ENCODE peak calls at places on chromosomes 6 and 20, in nine cellular contexts. One of them, this sample, is unnamed.

GRCh38 chr6:33765368-33765767 is 18.7 kb upstream of the IP6K3 start:
- DNase-seq in nucleus accumbens: no peak
- DNase-seq in fibroblast of villous mesenchyme: no peak
- DNase-seq in esophagus muscularis mucosa: no peak
- DNase-seq in activated T-cell treated with anti-CD3 and anti-CD28 coated beads for 48 hours: no peak
- DNase-seq in T1000: no peak
- DNase-seq in SK-MEL-5: no peak
- DNase-seq in left colon: no peak
- DNase-seq in RCC 7860: no peak
- DNase-seq in this sample: no peak

GRCh38 chr6:37988696-37989095 is 169.2 kb downstream of the ZFAND3 start:
- DNase-seq in activated T-cell treated with anti-CD3 and anti-CD28 coated beads for 48 hours: no peak
- DNase-seq in T1000: no peak
- DNase-seq in RCC 7860: no peak
- DNase-seq in nucleus accumbens: no peak
- DNase-seq in SK-MEL-5: no peak
- DNase-seq in esophagus muscularis mucosa: no peak
- DNase-seq in fibroblast of villous mesenchyme: no peak
- DNase-seq in left colon: no peak
- DNase-seq in this sample: no peak

GRCh38 chr6:112289039-112289566 is 34.7 kb upstream of the LAMA4 start:
- DNase-seq in nucleus accumbens: no peak
- DNase-seq in activated T-cell treated with anti-CD3 and anti-CD28 coated beads for 48 hours: no peak
- DNase-seq in esophagus muscularis mucosa: no peak
- DNase-seq in T1000: no peak
- DNase-seq in SK-MEL-5: no peak
- DNase-seq in RCC 7860: no peak
- DNase-seq in fibroblast of villous mesenchyme: peak
- DNase-seq in left colon: peak
- DNase-seq in this sample: peak

GRCh38 chr6:69343856-69344255 is 453.0 kb downstream of the LMBRD1 start:
- DNase-seq in left colon: no peak
- DNase-seq in esophagus muscularis mucosa: no peak
- DNase-seq in nucleus accumbens: no peak
- DNase-seq in RCC 7860: no peak
- DNase-seq in SK-MEL-5: peak
- DNase-seq in activated T-cell treated with anti-CD3 and anti-CD28 coated beads for 48 hours: no peak
- DNase-seq in T1000: no peak
- DNase-seq in fibroblast of villous mesenchyme: no peak
- DNase-seq in this sample: no peak

GRCh38 chr6:167956491-167956890 is 41.0 kb upstream of the KIF25 start:
- DNase-seq in T1000: no peak
- DNase-seq in nucleus accumbens: no peak
- DNase-seq in RCC 7860: no peak
- DNase-seq in left colon: no peak
- DNase-seq in activated T-cell treated with anti-CD3 and anti-CD28 coated beads for 48 hours: no peak
- DNase-seq in esophagus muscularis mucosa: no peak
- DNase-seq in SK-MEL-5: no peak
- DNase-seq in fibroblast of villous mesenchyme: no peak
- DNase-seq in this sample: no peak

GRCh38 chr6:33123732-33124524 is 48.1 kb downstream of the HLA-DPB1 start:
- DNase-seq in activated T-cell treated with anti-CD3 and anti-CD28 coated beads for 48 hours: no peak
- DNase-seq in RCC 7860: no peak
- DNase-seq in left colon: no peak
- DNase-seq in T1000: peak
- DNase-seq in fibroblast of villous mesenchyme: peak
- DNase-seq in SK-MEL-5: peak
- DNase-seq in nucleus accumbens: no peak
- DNase-seq in esophagus muscularis mucosa: no peak
- DNase-seq in this sample: peak

GRCh38 chr20:20391766-20392165 is 23.9 kb downstream of the INSM1 start:
- DNase-seq in RCC 7860: no peak
- DNase-seq in fibroblast of villous mesenchyme: no peak
- DNase-seq in left colon: no peak
- DNase-seq in T1000: no peak
- DNase-seq in esophagus muscularis mucosa: no peak
- DNase-seq in SK-MEL-5: no peak
- DNase-seq in nucleus accumbens: no peak
- DNase-seq in activated T-cell treated with anti-CD3 and anti-CD28 coated beads for 48 hours: no peak
- DNase-seq in this sample: no peak

GRCh38 chr20:59620860-59621485 is 16.6 kb downstream of the PHACTR3 start:
- DNase-seq in fibroblast of villous mesenchyme: no peak
- DNase-seq in esophagus muscularis mucosa: no peak
- DNase-seq in T1000: no peak
- DNase-seq in left colon: no peak
- DNase-seq in nucleus accumbens: peak
- DNase-seq in RCC 7860: no peak
- DNase-seq in activated T-cell treated with anti-CD3 and anti-CD28 coated beads for 48 hours: no peak
- DNase-seq in SK-MEL-5: no peak
- DNase-seq in this sample: no peak

GRCh38 chr6:110661426-110661825 is 153.8 kb downstream of the CDK19 start:
- DNase-seq in fibroblast of villous mesenchyme: no peak
- DNase-seq in T1000: no peak
- DNase-seq in esophagus muscularis mucosa: no peak
- DNase-seq in left colon: no peak
- DNase-seq in nucleus accumbens: no peak
- DNase-seq in RCC 7860: no peak
- DNase-seq in SK-MEL-5: no peak
- DNase-seq in activated T-cell treated with anti-CD3 and anti-CD28 coated beads for 48 hours: no peak
- DNase-seq in this sample: no peak

GRCh38 chr6:3405182-3405518 is 51.7 kb downstream of the SLC22A23 start:
- DNase-seq in T1000: no peak
- DNase-seq in fibroblast of villous mesenchyme: no peak
- DNase-seq in activated T-cell treated with anti-CD3 and anti-CD28 coated beads for 48 hours: no peak
- DNase-seq in esophagus muscularis mucosa: no peak
- DNase-seq in RCC 7860: no peak
- DNase-seq in SK-MEL-5: no peak
- DNase-seq in nucleus accumbens: no peak
- DNase-seq in left colon: no peak
- DNase-seq in this sample: no peak

GRCh38 chr20:44495257-44495656 is 19.6 kb downstream of the TTPAL start:
- DNase-seq in RCC 7860: peak
- DNase-seq in SK-MEL-5: no peak
- DNase-seq in activated T-cell treated with anti-CD3 and anti-CD28 coated beads for 48 hours: no peak
- DNase-seq in T1000: no peak
- DNase-seq in left colon: no peak
- DNase-seq in fibroblast of villous mesenchyme: peak
- DNase-seq in nucleus accumbens: no peak
- DNase-seq in esophagus muscularis mucosa: no peak
- DNase-seq in this sample: no peak

This sample was measured in SJCRH30.